ENCODE peak calls at places on chromosome 13, in five cellular contexts. I is activated CD8-positive, alpha-beta memory T cell treated with anti-CD3 and anti-CD28 coated beads, Interleukin-2, amount 50 U/mL, for 4 hours; N is tibial nerve; T is GM13976; A is thoracic aorta. R is an unnamed sample.

GRCh38 chr13:92225861-92226260 is 827.4 kb downstream of the GPC5 start:
- DNase-seq in I (no peak), N (no peak), T (no peak), A (no peak), R (no peak)

GRCh38 chr13:80547341-80547740 is 206.4 kb upstream of the SPRY2 start:
- DNase-seq in I (no peak), N (no peak), T (no peak), A (no peak), R (no peak)

GRCh38 chr13:60369242-60369641 is 27.8 kb upstream of the TDRD3 start:
- DNase-seq in I (no peak), N (no peak), T (no peak), A (no peak), R (no peak)

GRCh38 chr13:95709101-95709500 is 32.2 kb downstream of the DNAJC3 start:
- DNase-seq in I (no peak), N (no peak), T (no peak), A (no peak), R (no peak)

GRCh38 chr13:47112205-47112896 is 215.5 kb upstream of the HTR2A start:
- DNase-seq in I (no peak), N (no peak), T (no peak), A (no peak), R (no peak)

GRCh38 chr13:110690516-110690915 is 15.4 kb downstream of the CARS2 start:
- DNase-seq in I (no peak), N (no peak), T (no peak), A (no peak), R (no peak)

GRCh38 chr13:87919956-87920355 is 248.8 kb downstream of the SLITRK5 start:
- DNase-seq in I (no peak), N (no peak), T (no peak), A (no peak), R (no peak)

GRCh38 chr13:110748271-110748670 is 34.8 kb downstream of the ING1 start:
- DNase-seq in I (no peak), N (no peak), T (no peak), A (no peak), R (no peak)

GRCh38 chr13:88919970-88920628 is 1248.9 kb downstream of the SLITRK5 start:
- DNase-seq in I (no peak), N (no peak), T (peak; percentile 29), A (no peak), R (no peak)

GRCh38 chr13:28545583-28546333 is 50.8 kb upstream of the FLT1 start:
- DNase-seq in I (no peak), N (no peak), T (no peak), A (no peak), R (no peak)

GRCh38 chr13:106596287-106596937 is 28.5 kb upstream of the ARGLU1 start:
- DNase-seq in I (no peak), N (no peak), T (no peak), A (no peak), R (no peak)

GRCh38 chr13:96091164-96091931 is 1.4 kb downstream of the HS6ST3 start:
- DNase-seq in I (no peak), N (no peak), T (peak; percentile 25), A (no peak), R (no peak)

GRCh38 chr13:66349945-66350344 is 880.2 kb downstream of the PCDH9 start:
- DNase-seq in I (no peak), N (no peak), T (no peak), A (no peak), R (no peak)

GRCh38 chr13:102128216-102128800 is 273.5 kb downstream of the FGF14 start:
- DNase-seq in I (no peak), N (no peak), T (no peak), A (no peak), R (no peak)

GRCh38 chr13:34618654-34619053 is 323.4 kb upstream of the NBEA start:
- DNase-seq in I (no peak), N (no peak), T (no peak), A (no peak), R (no peak)

GRCh38 chr13:32897296-32897695 is 118.9 kb upstream of the KL start:
- DNase-seq in I (no peak), N (no peak), T (no peak), A (no peak), R (no peak)

GRCh38 chr13:26663801-26664200 is 96.8 kb downstream of the GPR12 start:
- DNase-seq in I (no peak), N (no peak), T (no peak), A (no peak), R (no peak)

GRCh38 chr13:49248433-49249002 is 793 bp downstream of the CDADC1 start:
- DNase-seq in I (peak; percentile 26), N (no peak), T (peak; percentile 22), A (no peak), R (no peak)

GRCh38 chr13:98295371-98295770 is 118.3 kb upstream of the RNF113B start:
- DNase-seq in I (no peak), N (no peak), T (no peak), A (no peak), R (no peak)

GRCh38 chr13:74443623-74444022 is 309.4 kb upstream of the KLF12 start:
- DNase-seq in I (no peak), N (no peak), T (no peak), A (no peak), R (no peak)

GRCh38 chr13:53100394-53101063 is 71.9 kb downstream of the OLFM4 start:
- DNase-seq in I (no peak), N (no peak), T (no peak), A (no peak), R (no peak)

GRCh38 chr13:41495044-41495443 is 37.7 kb downstream of the RGCC start:
- DNase-seq in I (no peak), N (no peak), T (no peak), A (no peak), R (no peak)